ENCODE peak calls at places on chromosomes 16 and 17, in nine cellular contexts. One of them, this sample, is unnamed.

GRCh38 chr17:5580367-5580766 is 3.9 kb downstream of the NLRP1 start:
- DNase-seq in GM12892: no peak
- DNase-seq in activated naive CD4-positive, alpha-beta T cell treated with Interleukin-2 at 50 U/mL for 16 hours: no peak
- DNase-seq in AG10803: peak
- DNase-seq in A172: no peak
- DNase-seq in Kasumi-1: peak
- DNase-seq in CD4-positive, alpha-beta T cell: no peak
- DNase-seq in AG20443: peak
- DNase-seq in fibroblast of gingiva: peak
- DNase-seq in this sample: no peak

GRCh38 chr16:72554935-72555334 is 383.0 kb upstream of the PMFBP1 start:
- DNase-seq in GM12892: no peak
- DNase-seq in activated naive CD4-positive, alpha-beta T cell treated with Interleukin-2 at 50 U/mL for 16 hours: no peak
- DNase-seq in AG10803: peak
- DNase-seq in A172: no peak
- DNase-seq in Kasumi-1: no peak
- DNase-seq in CD4-positive, alpha-beta T cell: no peak
- DNase-seq in AG20443: no peak
- DNase-seq in fibroblast of gingiva: peak
- DNase-seq in this sample: no peak

GRCh38 chr16:88335150-88335685 is 47.5 kb upstream of the ZNF469 start:
- DNase-seq in GM12892: no peak
- DNase-seq in activated naive CD4-positive, alpha-beta T cell treated with Interleukin-2 at 50 U/mL for 16 hours: no peak
- DNase-seq in AG10803: peak
- DNase-seq in A172: no peak
- DNase-seq in Kasumi-1: no peak
- DNase-seq in CD4-positive, alpha-beta T cell: no peak
- DNase-seq in AG20443: no peak
- DNase-seq in fibroblast of gingiva: no peak
- DNase-seq in this sample: no peak

GRCh38 chr17:19346351-19347255 is 15.9 kb downstream of the B9D1 start:
- DNase-seq in GM12892: no peak
- DNase-seq in activated naive CD4-positive, alpha-beta T cell treated with Interleukin-2 at 50 U/mL for 16 hours: no peak
- DNase-seq in AG10803: peak
- DNase-seq in A172: peak
- DNase-seq in Kasumi-1: no peak
- DNase-seq in CD4-positive, alpha-beta T cell: no peak
- DNase-seq in AG20443: peak
- DNase-seq in fibroblast of gingiva: peak
- DNase-seq in this sample: no peak

GRCh38 chr17:59561042-59561441 is 4.4 kb upstream of the DHX40 start:
- DNase-seq in GM12892: peak
- DNase-seq in activated naive CD4-positive, alpha-beta T cell treated with Interleukin-2 at 50 U/mL for 16 hours: no peak
- DNase-seq in AG10803: peak
- DNase-seq in A172: peak
- DNase-seq in Kasumi-1: peak
- DNase-seq in CD4-positive, alpha-beta T cell: no peak
- DNase-seq in AG20443: peak
- DNase-seq in fibroblast of gingiva: no peak
- DNase-seq in this sample: no peak

GRCh38 chr16:50831751-50832150 is 89.9 kb downstream of the CYLD start:
- DNase-seq in GM12892: no peak
- DNase-seq in activated naive CD4-positive, alpha-beta T cell treated with Interleukin-2 at 50 U/mL for 16 hours: no peak
- DNase-seq in AG10803: no peak
- DNase-seq in A172: no peak
- DNase-seq in Kasumi-1: no peak
- DNase-seq in CD4-positive, alpha-beta T cell: no peak
- DNase-seq in AG20443: no peak
- DNase-seq in fibroblast of gingiva: no peak
- DNase-seq in this sample: no peak

GRCh38 chr17:33234930-33235685 is 58.0 kb downstream of the ASIC2 start:
- DNase-seq in GM12892: no peak
- DNase-seq in activated naive CD4-positive, alpha-beta T cell treated with Interleukin-2 at 50 U/mL for 16 hours: peak
- DNase-seq in AG10803: peak
- DNase-seq in A172: peak
- DNase-seq in Kasumi-1: no peak
- DNase-seq in CD4-positive, alpha-beta T cell: no peak
- DNase-seq in AG20443: peak
- DNase-seq in fibroblast of gingiva: peak
- DNase-seq in this sample: no peak

GRCh38 chr16:85331685-85332084 is 219.4 kb upstream of the CIBAR2 start:
- DNase-seq in GM12892: no peak
- DNase-seq in activated naive CD4-positive, alpha-beta T cell treated with Interleukin-2 at 50 U/mL for 16 hours: no peak
- DNase-seq in AG10803: no peak
- DNase-seq in A172: no peak
- DNase-seq in Kasumi-1: no peak
- DNase-seq in CD4-positive, alpha-beta T cell: no peak
- DNase-seq in AG20443: no peak
- DNase-seq in fibroblast of gingiva: no peak
- DNase-seq in this sample: no peak

GRCh38 chr16:47705268-47705667 is 244.1 kb downstream of the PHKB start:
- DNase-seq in GM12892: no peak
- DNase-seq in activated naive CD4-positive, alpha-beta T cell treated with Interleukin-2 at 50 U/mL for 16 hours: no peak
- DNase-seq in AG10803: no peak
- DNase-seq in A172: no peak
- DNase-seq in Kasumi-1: no peak
- DNase-seq in CD4-positive, alpha-beta T cell: no peak
- DNase-seq in AG20443: no peak
- DNase-seq in fibroblast of gingiva: no peak
- DNase-seq in this sample: no peak

GRCh38 chr17:37194208-37194607 is 181.6 kb upstream of the C17orf78 start:
- DNase-seq in GM12892: no peak
- DNase-seq in activated naive CD4-positive, alpha-beta T cell treated with Interleukin-2 at 50 U/mL for 16 hours: no peak
- DNase-seq in AG10803: no peak
- DNase-seq in A172: no peak
- DNase-seq in Kasumi-1: peak
- DNase-seq in CD4-positive, alpha-beta T cell: no peak
- DNase-seq in AG20443: no peak
- DNase-seq in fibroblast of gingiva: no peak
- DNase-seq in this sample: no peak

GRCh38 chr17:47957591-47958490 is at the start of gene PRR15L:
- DNase-seq in GM12892: no peak
- DNase-seq in activated naive CD4-positive, alpha-beta T cell treated with Interleukin-2 at 50 U/mL for 16 hours: no peak
- DNase-seq in AG10803: no peak
- DNase-seq in A172: no peak
- DNase-seq in Kasumi-1: no peak
- DNase-seq in CD4-positive, alpha-beta T cell: no peak
- DNase-seq in AG20443: no peak
- DNase-seq in fibroblast of gingiva: no peak
- DNase-seq in this sample: no peak

GRCh38 chr16:1105888-1106620 is 10.0 kb upstream of the C1QTNF8 start:
- DNase-seq in GM12892: peak
- DNase-seq in activated naive CD4-positive, alpha-beta T cell treated with Interleukin-2 at 50 U/mL for 16 hours: peak
- DNase-seq in AG10803: peak
- DNase-seq in A172: peak
- DNase-seq in Kasumi-1: peak
- DNase-seq in CD4-positive, alpha-beta T cell: peak
- DNase-seq in AG20443: peak
- DNase-seq in fibroblast of gingiva: peak
- DNase-seq in this sample: no peak

GRCh38 chr16:9050102-9050830 is 41.2 kb upstream of the HAPSTR1 start:
- DNase-seq in GM12892: no peak
- DNase-seq in activated naive CD4-positive, alpha-beta T cell treated with Interleukin-2 at 50 U/mL for 16 hours: no peak
- DNase-seq in AG10803: no peak
- DNase-seq in A172: no peak
- DNase-seq in Kasumi-1: peak
- DNase-seq in CD4-positive, alpha-beta T cell: no peak
- DNase-seq in AG20443: no peak
- DNase-seq in fibroblast of gingiva: no peak
- DNase-seq in this sample: no peak

GRCh38 chr17:82959990-82960418 is 119.4 kb upstream of the METRNL start:
- DNase-seq in GM12892: no peak
- DNase-seq in activated naive CD4-positive, alpha-beta T cell treated with Interleukin-2 at 50 U/mL for 16 hours: no peak
- DNase-seq in AG10803: no peak
- DNase-seq in A172: no peak
- DNase-seq in Kasumi-1: no peak
- DNase-seq in CD4-positive, alpha-beta T cell: no peak
- DNase-seq in AG20443: no peak
- DNase-seq in fibroblast of gingiva: no peak
- DNase-seq in this sample: no peak

GRCh38 chr17:28737770-28738679 is 5.8 kb upstream of the TRAF4 start:
- DNase-seq in GM12892: peak
- DNase-seq in activated naive CD4-positive, alpha-beta T cell treated with Interleukin-2 at 50 U/mL for 16 hours: no peak
- DNase-seq in AG10803: no peak
- DNase-seq in A172: no peak
- DNase-seq in Kasumi-1: no peak
- DNase-seq in CD4-positive, alpha-beta T cell: no peak
- DNase-seq in AG20443: no peak
- DNase-seq in fibroblast of gingiva: no peak
- DNase-seq in this sample: peak

GRCh38 chr17:63480826-63481487 is 4.1 kb downstream of the ACE start:
- DNase-seq in GM12892: no peak
- DNase-seq in activated naive CD4-positive, alpha-beta T cell treated with Interleukin-2 at 50 U/mL for 16 hours: no peak
- DNase-seq in AG10803: no peak
- DNase-seq in A172: no peak
- DNase-seq in Kasumi-1: no peak
- DNase-seq in CD4-positive, alpha-beta T cell: no peak
- DNase-seq in AG20443: no peak
- DNase-seq in fibroblast of gingiva: no peak
- DNase-seq in this sample: no peak

GRCh38 chr17:81723651-81724209 is 11.6 kb downstream of the SLC25A10 start:
- DNase-seq in GM12892: no peak
- DNase-seq in activated naive CD4-positive, alpha-beta T cell treated with Interleukin-2 at 50 U/mL for 16 hours: no peak
- DNase-seq in AG10803: no peak
- DNase-seq in A172: no peak
- DNase-seq in Kasumi-1: peak
- DNase-seq in CD4-positive, alpha-beta T cell: no peak
- DNase-seq in AG20443: no peak
- DNase-seq in fibroblast of gingiva: no peak
- DNase-seq in this sample: no peak

GRCh38 chr16:83051451-83051850 is 424.7 kb downstream of the CDH13 start:
- DNase-seq in GM12892: no peak
- DNase-seq in activated naive CD4-positive, alpha-beta T cell treated with Interleukin-2 at 50 U/mL for 16 hours: no peak
- DNase-seq in AG10803: peak
- DNase-seq in A172: no peak
- DNase-seq in Kasumi-1: no peak
- DNase-seq in CD4-positive, alpha-beta T cell: no peak
- DNase-seq in AG20443: no peak
- DNase-seq in fibroblast of gingiva: peak
- DNase-seq in this sample: no peak

GRCh38 chr17:14069251-14069981 is at the start of gene COX10:
- DNase-seq in GM12892: peak
- DNase-seq in activated naive CD4-positive, alpha-beta T cell treated with Interleukin-2 at 50 U/mL for 16 hours: peak
- DNase-seq in AG10803: peak
- DNase-seq in A172: peak
- DNase-seq in Kasumi-1: peak
- DNase-seq in CD4-positive, alpha-beta T cell: peak
- DNase-seq in AG20443: peak
- DNase-seq in fibroblast of gingiva: peak
- DNase-seq in this sample: peak